ENCODE peak calls at places on chromosomes 6 and 20, in four cellular contexts. One of them, this sample, is unnamed.

GRCh38 chr6:45569210-45569945 is 191.6 kb upstream of the SUPT3H start:
- DNase-seq in A549: no peak
- DNase-seq in NB4: no peak
- DNase-seq in cardiac muscle cell: no peak
- DNase-seq in this sample: no peak

GRCh38 chr6:141290871-141291270 is 841.9 kb upstream of the GJE1 start:
- DNase-seq in A549: no peak
- DNase-seq in cardiac muscle cell: no peak
- DNase-seq in NB4: no peak
- DNase-seq in this sample: peak

GRCh38 chr6:165800337-165800736 is 137.3 kb upstream of the PDE10A start:
- DNase-seq in A549: no peak
- DNase-seq in NB4: no peak
- DNase-seq in cardiac muscle cell: no peak
- DNase-seq in this sample: peak

GRCh38 chr6:44133003-44133931 is 5.9 kb downstream of the TMEM63B start:
- DNase-seq in NB4: peak
- DNase-seq in cardiac muscle cell: peak
- DNase-seq in A549: peak
- DNase-seq in this sample: peak

GRCh38 chr6:1477432-1478090 is 88.2 kb downstream of the FOXF2 start:
- DNase-seq in cardiac muscle cell: no peak
- DNase-seq in NB4: no peak
- DNase-seq in A549: peak
- DNase-seq in this sample: peak

GRCh38 chr6:149897015-149897697 is 757 bp downstream of the RAET1E start:
- DNase-seq in NB4: no peak
- DNase-seq in A549: peak
- DNase-seq in cardiac muscle cell: no peak
- DNase-seq in this sample: peak

GRCh38 chr20:33539129-33539528 is 49.2 kb downstream of the CBFA2T2 start:
- DNase-seq in NB4: no peak
- DNase-seq in cardiac muscle cell: no peak
- DNase-seq in A549: no peak
- DNase-seq in this sample: peak

GRCh38 chr20:16392346-16392745 is 180.9 kb downstream of the KIF16B start:
- DNase-seq in cardiac muscle cell: no peak
- DNase-seq in NB4: no peak
- DNase-seq in A549: no peak
- DNase-seq in this sample: no peak

GRCh38 chr6:20404641-20405032 is 3.0 kb downstream of the E2F3 start:
- DNase-seq in A549: peak
- DNase-seq in NB4: peak
- DNase-seq in cardiac muscle cell: peak
- DNase-seq in this sample: peak

GRCh38 chr6:12605888-12606345 is 110.7 kb upstream of the PHACTR1 start:
- DNase-seq in cardiac muscle cell: peak
- DNase-seq in A549: peak
- DNase-seq in NB4: peak
- DNase-seq in this sample: peak

GRCh38 chr6:169913096-169913615 is 161.7 kb downstream of the ERMARD start:
- DNase-seq in NB4: peak
- DNase-seq in cardiac muscle cell: no peak
- DNase-seq in A549: no peak
- DNase-seq in this sample: no peak

GRCh38 chr20:45407067-45407745 is 883 bp upstream of the DBNDD2 start:
- DNase-seq in NB4: no peak
- DNase-seq in cardiac muscle cell: peak
- DNase-seq in A549: no peak
- DNase-seq in this sample: peak

GRCh38 chr6:13262302-13263006 is 65.9 kb downstream of the TBC1D7 start:
- DNase-seq in A549: no peak
- DNase-seq in cardiac muscle cell: no peak
- DNase-seq in NB4: no peak
- DNase-seq in this sample: peak

GRCh38 chr6:89368107-89368506 is 15.6 kb upstream of the UBE2J1 start:
- DNase-seq in A549: peak
- DNase-seq in cardiac muscle cell: peak
- DNase-seq in NB4: peak
- DNase-seq in this sample: peak

GRCh38 chr20:967796-968742 is 34.0 kb downstream of the RSPO4 start:
- DNase-seq in cardiac muscle cell: no peak
- DNase-seq in NB4: peak
- DNase-seq in A549: no peak
- DNase-seq in this sample: peak

GRCh38 chr6:110329348-110329728 is 28.8 kb downstream of the METTL24 start:
- DNase-seq in cardiac muscle cell: no peak
- DNase-seq in NB4: no peak
- DNase-seq in A549: no peak
- DNase-seq in this sample: no peak

GRCh38 chr6:123393333-123393732 is 243.4 kb downstream of the TRDN start:
- DNase-seq in A549: no peak
- DNase-seq in NB4: peak
- DNase-seq in cardiac muscle cell: no peak
- DNase-seq in this sample: peak
- TF ChIP-seq CTCF in A549: peak
- TF ChIP-seq CTCF in NB4: peak
- TF ChIP-seq CTCF in cardiac muscle cell: peak
- TF ChIP-seq CTCF in this sample: no peak

DNA sequence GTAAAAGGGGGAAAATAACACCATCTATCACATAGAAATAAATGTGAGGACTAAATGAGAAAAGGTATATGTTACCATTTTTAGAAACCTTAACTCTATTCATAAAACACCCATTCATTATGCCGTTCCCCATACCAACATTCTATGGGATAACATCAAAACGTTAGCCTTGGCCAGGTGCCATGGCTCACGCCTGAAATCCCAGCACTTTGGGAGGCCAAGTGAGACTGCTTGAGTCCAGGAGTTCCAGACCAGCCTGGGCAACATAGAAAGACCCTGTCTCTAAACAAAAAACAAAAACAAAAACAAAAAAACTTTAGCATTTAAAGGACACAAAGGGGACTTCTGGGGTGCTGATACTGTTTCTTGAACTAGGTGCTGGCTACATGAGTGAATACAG is 1.3 kb downstream of the PIGU start:
- DNase-seq in NB4: no peak
- DNase-seq in cardiac muscle cell: no peak
- DNase-seq in A549: no peak
- DNase-seq in this sample: no peak
- H3K4me3 ChIP-seq in NB4: peak
- H3K4me3 ChIP-seq in cardiac muscle cell: peak
- H3K4me3 ChIP-seq in A549: peak
- H3K4me3 ChIP-seq in this sample: no peak

DNA sequence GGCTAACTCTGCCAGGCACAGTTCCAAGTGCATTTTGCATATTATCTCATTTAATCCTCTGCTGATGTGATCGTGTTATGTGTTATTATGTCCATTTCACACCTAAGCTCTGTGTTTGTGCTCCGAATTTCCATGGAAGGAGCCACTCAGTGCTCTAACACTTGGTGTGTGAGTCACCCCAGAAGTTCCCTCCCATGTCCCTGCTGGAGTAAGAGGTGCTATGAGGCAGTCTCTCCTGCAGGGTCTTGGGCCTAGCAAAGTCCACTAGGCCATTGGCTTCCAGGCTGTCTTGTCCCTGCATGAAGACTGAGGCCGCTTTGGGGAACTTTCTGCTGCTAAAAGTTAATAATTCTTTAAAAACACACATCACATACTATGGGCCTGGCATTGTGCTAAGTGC is 405.9 kb upstream of the SULF2 start:
- DNase-seq in cardiac muscle cell: no peak
- DNase-seq in NB4: no peak
- DNase-seq in A549: no peak
- DNase-seq in this sample: no peak
- TF ChIP-seq CTCF in cardiac muscle cell: no peak
- TF ChIP-seq CTCF in NB4: no peak
- TF ChIP-seq CTCF in A549: no peak
- TF ChIP-seq CTCF in this sample: no peak

DNA sequence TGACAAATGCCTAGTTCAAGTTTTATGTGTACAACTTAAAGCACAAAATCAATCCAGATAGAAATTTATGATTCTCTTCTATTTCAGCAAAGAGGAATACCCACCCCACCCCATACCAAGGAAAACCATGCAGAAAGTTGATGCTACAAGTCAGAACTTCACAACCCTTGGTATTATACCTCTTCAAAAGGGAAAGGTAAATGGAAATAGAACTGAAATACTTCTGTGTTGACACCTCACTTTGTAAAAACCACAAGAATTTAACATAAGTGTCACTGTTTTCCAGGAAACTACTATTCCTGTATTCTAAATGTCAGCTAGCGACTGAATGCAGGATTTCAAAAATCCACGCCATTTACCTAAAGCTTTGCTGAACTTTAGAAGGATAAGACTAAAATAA is 3.7 kb downstream of the CPNE1 start:
- DNase-seq in NB4: no peak
- DNase-seq in cardiac muscle cell: no peak
- DNase-seq in A549: no peak
- DNase-seq in this sample: no peak
- H3K4me3 ChIP-seq in NB4: peak
- H3K4me3 ChIP-seq in cardiac muscle cell: no peak
- H3K4me3 ChIP-seq in A549: no peak
- H3K4me3 ChIP-seq in this sample: no peak

DNA sequence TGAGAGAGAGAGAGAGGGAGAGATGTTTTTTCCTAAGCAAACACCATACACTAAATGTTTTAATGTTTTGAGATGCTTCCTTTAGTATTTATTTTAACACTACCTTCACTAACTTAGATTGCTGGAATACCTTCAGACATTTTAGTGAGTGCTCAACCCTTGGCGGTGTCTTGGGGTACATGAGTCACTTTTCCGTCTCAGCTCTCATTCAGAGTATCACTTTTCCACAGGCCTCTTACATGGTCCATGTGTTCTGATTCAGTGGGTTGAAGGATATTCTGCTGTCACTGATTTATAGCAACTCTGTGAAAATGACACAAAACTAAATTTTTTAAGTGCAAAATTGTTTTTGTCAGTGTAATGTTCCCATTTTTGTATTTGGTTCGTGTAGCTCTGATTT is 217.9 kb downstream of the CLVS2 start:
- DNase-seq in A549: no peak
- DNase-seq in NB4: no peak
- DNase-seq in cardiac muscle cell: no peak
- DNase-seq in this sample: no peak
- TF ChIP-seq CTCF in A549: no peak
- TF ChIP-seq CTCF in NB4: no peak
- TF ChIP-seq CTCF in cardiac muscle cell: no peak
- TF ChIP-seq CTCF in this sample: no peak

GRCh38 chr20:63939061-63939935 is 16.9 kb downstream of the UCKL1 start:
- DNase-seq in A549: no peak
- DNase-seq in NB4: no peak
- DNase-seq in cardiac muscle cell: no peak
- DNase-seq in this sample: no peak
- H3K4me3 ChIP-seq in A549: no peak
- H3K4me3 ChIP-seq in NB4: no peak
- H3K4me3 ChIP-seq in cardiac muscle cell: no peak
- H3K4me3 ChIP-seq in this sample: no peak

GRCh38 chr6:129890701-129891100 is 29.6 kb upstream of the TMEM244 start:
- DNase-seq in A549: no peak
- DNase-seq in NB4: no peak
- DNase-seq in cardiac muscle cell: no peak
- DNase-seq in this sample: no peak

GRCh38 chr6:129890164-129890563 is 29.0 kb upstream of the TMEM244 start:
- DNase-seq in NB4: peak
- DNase-seq in A549: no peak
- DNase-seq in cardiac muscle cell: no peak
- DNase-seq in this sample: peak

GRCh38 chr6:129894904-129895303 is 33.8 kb upstream of the TMEM244 start:
- DNase-seq in NB4: no peak
- DNase-seq in A549: no peak
- DNase-seq in cardiac muscle cell: no peak
- DNase-seq in this sample: no peak

GRCh38 chr6:129895692-129896091 is 34.6 kb upstream of the TMEM244 start:
- DNase-seq in NB4: no peak
- DNase-seq in cardiac muscle cell: no peak
- DNase-seq in A549: no peak
- DNase-seq in this sample: peak

GRCh38 chr6:129893513-129894098 is 32.5 kb upstream of the TMEM244 start:
- DNase-seq in cardiac muscle cell: no peak
- DNase-seq in NB4: peak
- DNase-seq in A549: no peak
- DNase-seq in this sample: peak
- TF ChIP-seq CTCF in cardiac muscle cell: peak
- TF ChIP-seq CTCF in NB4: no peak
- TF ChIP-seq CTCF in A549: peak
- TF ChIP-seq CTCF in this sample: peak

GRCh38 chr6:27601668-27602254 is 128.9 kb upstream of the ZNF184 start:
- DNase-seq in A549: no peak
- DNase-seq in cardiac muscle cell: peak
- DNase-seq in NB4: peak
- DNase-seq in this sample: no peak

GRCh38 chr6:27599859-27600532 is 127.1 kb upstream of the ZNF184 start:
- DNase-seq in NB4: peak
- DNase-seq in A549: no peak
- DNase-seq in cardiac muscle cell: no peak
- DNase-seq in this sample: no peak

GRCh38 chr6:27608916-27609883 is 136.3 kb upstream of the ZNF184 start:
- DNase-seq in NB4: peak
- DNase-seq in cardiac muscle cell: peak
- DNase-seq in A549: no peak
- DNase-seq in this sample: peak

GRCh38 chr6:27605401-27606342 is 132.8 kb upstream of the ZNF184 start:
- DNase-seq in NB4: no peak
- DNase-seq in cardiac muscle cell: peak
- DNase-seq in A549: no peak
- DNase-seq in this sample: peak

GRCh38 chr6:27604986-27605385 is 132.1 kb upstream of the ZNF184 start:
- DNase-seq in NB4: no peak
- DNase-seq in A549: no peak
- DNase-seq in cardiac muscle cell: no peak
- DNase-seq in this sample: peak
- H3K4me3 ChIP-seq in NB4: no peak
- H3K4me3 ChIP-seq in A549: peak
- H3K4me3 ChIP-seq in cardiac muscle cell: peak
- H3K4me3 ChIP-seq in this sample: peak

DNA sequence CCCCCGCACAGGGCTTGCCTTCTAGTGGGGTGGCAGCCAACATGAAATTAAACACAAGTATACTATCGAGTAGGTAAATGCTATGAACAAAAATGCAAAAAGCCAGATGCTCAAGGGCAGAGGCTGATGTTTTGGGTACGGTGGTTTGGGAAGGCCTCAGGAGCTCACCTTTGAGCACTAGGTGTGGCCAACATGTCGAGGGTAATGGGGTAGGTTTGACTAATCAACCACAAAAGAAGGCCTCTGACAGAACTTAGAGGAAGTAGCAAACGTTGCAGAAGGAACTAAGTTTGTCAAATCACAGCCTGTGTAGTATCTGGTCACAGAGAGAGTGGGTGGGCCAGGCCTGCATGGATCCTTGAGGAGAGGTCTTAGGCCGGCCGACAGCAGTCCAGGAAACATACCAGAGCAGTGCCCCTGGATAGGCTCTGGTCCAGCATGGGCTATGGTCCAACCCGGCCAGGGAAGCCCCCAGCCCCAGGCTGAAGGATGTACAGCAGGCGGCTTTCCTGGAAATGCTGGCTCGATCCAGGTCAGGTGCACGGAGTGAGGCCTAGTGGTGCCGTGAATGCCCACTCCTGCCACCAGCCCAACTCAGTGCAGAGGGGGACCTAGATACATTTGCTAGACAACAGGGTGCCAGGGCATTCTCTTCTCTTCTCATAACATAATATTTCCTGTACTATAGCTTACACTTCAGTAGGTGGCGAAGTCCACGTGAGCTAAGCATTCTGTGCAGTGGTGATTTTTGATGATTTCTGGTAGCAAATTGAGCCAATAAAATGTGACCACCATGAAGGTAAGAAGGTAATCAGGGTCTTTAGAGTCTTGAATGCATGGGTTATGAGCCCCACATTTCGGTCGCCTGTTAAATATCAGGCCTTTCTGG is 56.3 kb upstream of the CD93 start:
- DNase-seq in NB4: peak
- DNase-seq in A549: no peak
- DNase-seq in cardiac muscle cell: no peak
- DNase-seq in this sample: no peak
- TF ChIP-seq CTCF in NB4: no peak
- TF ChIP-seq CTCF in A549: no peak
- TF ChIP-seq CTCF in cardiac muscle cell: no peak
- TF ChIP-seq CTCF in this sample: no peak

This sample was measured in cardiac fibroblast.